ENCODE peak calls at places on chromosomes 4 and X, in five cellular contexts. Z is NCI-H460; A is GF-D8; Q is stimulated activated CD8-positive, alpha-beta memory T cell treated with anti-CD3 and anti-CD28 coated beads, Interleukin-7, amount 100 ng/mL, for 24 hours; P is Calu3. C is an unnamed sample.

GRCh38 chr4:128782076-128782715 is 27.3 kb upstream of the JADE1 start:
- DNase-seq in A (no peak), Q (peak; percentile 9), P (no peak), Z (peak; percentile 19), C (peak; percentile 9)

GRCh38 chr4:17336524-17336941 is 175.4 kb downstream of the QDPR start:
- DNase-seq in A (no peak), Z (no peak), Q (peak; percentile 35), P (peak; percentile 24), C (peak; percentile 82)

GRCh38 chr4:120973207-120973606 is 50.7 kb upstream of the PRDM5 start:
- DNase-seq in Z (no peak), A (no peak), P (no peak), Q (no peak), C (no peak)

GRCh38 chrX:107483976-107484726 is 34.7 kb downstream of the FRMPD3 start:
- DNase-seq in A (no peak), Q (no peak), P (no peak), Z (peak; percentile 6), C (no peak)

GRCh38 chr4:8289956-8290700 is 20.6 kb downstream of the HTRA3 start:
- DNase-seq in Z (no peak), P (no peak), A (no peak), Q (no peak), C (no peak)

GRCh38 chrX:151762802-151763201 is 28.3 kb downstream of the CNGA2 start:
- DNase-seq in Z (no peak), P (no peak), Q (no peak), A (no peak), C (no peak)

GRCh38 chr4:145153904-145154298 is 26.5 kb downstream of the OTUD4 start:
- DNase-seq in P (no peak), Q (no peak), A (no peak), Z (no peak), C (no peak)

GRCh38 chrX:74537011-74537390 is 77.4 kb downstream of the RLIM start:
- DNase-seq in A (no peak), Z (no peak), Q (no peak), P (no peak), C (no peak)

GRCh38 chr4:119506761-119507160 is 121.8 kb downstream of the PDE5A start:
- DNase-seq in Q (no peak), P (no peak), Z (no peak), A (no peak), C (no peak)

GRCh38 chr4:155973639-155974475 is 20.2 kb upstream of the CTSO start:
- DNase-seq in Q (no peak), P (no peak), A (no peak), Z (no peak), C (no peak)

GRCh38 chr4:139901516-139902327 is 236.1 kb downstream of the MGST2 start:
- DNase-seq in Z (peak; percentile 18), Q (no peak), P (no peak), A (no peak), C (no peak)

GRCh38 chrX:132209527-132209926 is 9.7 kb downstream of the RAP2C start:
- DNase-seq in Q (no peak), Z (no peak), A (peak; percentile 25), P (no peak), C (no peak)

GRCh38 chrX:52363247-52363883 is 5.5 kb upstream of the XAGE2 start:
- DNase-seq in Q (no peak), Z (no peak), P (peak; percentile 28), A (peak; percentile 2), C (peak; percentile 24)

GRCh38 chr4:86976801-86977485 is 42.1 kb downstream of the AFF1 start:
- DNase-seq in Q (no peak), A (no peak), Z (no peak), P (no peak), C (no peak)

GRCh38 chr4:33715996-33716395 is 2528.3 kb downstream of the ARAP2 start:
- DNase-seq in A (no peak), Z (no peak), Q (no peak), P (no peak), C (no peak)

GRCh38 chr4:168853770-168854169 is 156.3 kb downstream of the CBR4 start:
- DNase-seq in Z (no peak), A (no peak), Q (no peak), P (no peak), C (no peak)

GRCh38 chr4:161767116-161767515 is 396.7 kb downstream of the FSTL5 start:
- DNase-seq in Z (no peak), A (no peak), Q (no peak), P (no peak), C (no peak)

GRCh38 chrX:103879339-103879738 is 47.3 kb upstream of the RAB9B start:
- DNase-seq in A (no peak), P (no peak), Q (no peak), Z (no peak), C (no peak)

GRCh38 chr4:157048248-157048647 is 27.7 kb upstream of the GLRB start:
- DNase-seq in A (no peak), P (no peak), Q (no peak), Z (no peak), C (no peak)

GRCh38 chrX:21802054-21802660 is 37.3 kb upstream of the MBTPS2 start:
- DNase-seq in Z (no peak), A (no peak), Q (no peak), P (no peak), C (no peak)

GRCh38 chrX:54819201-54819600 is 11.7 kb downstream of the MAGED2 start:
- DNase-seq in P (no peak), Q (no peak), A (no peak), Z (no peak), C (no peak)

GRCh38 chr4:124753941-124754581 is 41.5 kb upstream of the ANKRD50 start:
- DNase-seq in P (no peak), Q (no peak), A (no peak), Z (no peak), C (no peak)

GRCh38 chrX:28988246-28988645 is 401.0 kb downstream of the IL1RAPL1 start:
- DNase-seq in A (no peak), Z (no peak), P (no peak), Q (no peak), C (no peak)

GRCh38 chr4:127632420-127633403 is at the start of gene INTU:
- DNase-seq in P (peak; percentile 86), A (no peak), Z (peak; percentile 89), Q (peak; percentile 4), C (no peak)

GRCh38 chr4:185286571-185286970 is 77.2 kb downstream of the SNX25 start:
- DNase-seq in A (no peak), P (no peak), Z (no peak), Q (no peak), C (no peak)

GRCh38 chr4:15515106-15515505 is 45.4 kb downstream of the CC2D2A start:
- DNase-seq in P (no peak), Q (no peak), A (no peak), Z (no peak), C (no peak)

GRCh38 chrX:1754077-1754476 is 139.2 kb downstream of the ASMT start:
- DNase-seq in Z (no peak), Q (no peak), P (no peak), A (no peak), C (no peak)

GRCh38 chr4:705278-706082 is at the start of gene PCGF3:
- DNase-seq in Q (peak; percentile 94), P (peak; percentile 97), A (peak; percentile 67), Z (peak; percentile 92), C (peak; percentile 84)

GRCh38 chr4:7967501-7968261 is 28.0 kb upstream of the AFAP1 start:
- DNase-seq in Q (no peak), A (no peak), Z (no peak), P (peak; percentile 39), C (no peak)

GRCh38 chr4:15971068-15971801 is 8.3 kb upstream of the FGFBP2 start:
- DNase-seq in P (no peak), A (no peak), Z (no peak), Q (no peak), C (no peak)

GRCh38 chr4:38188136-38188535 is 227.9 kb downstream of the PTTG2 start:
- DNase-seq in Q (no peak), A (no peak), Z (no peak), P (no peak), C (no peak)

GRCh38 chr4:17718471-17718870 is 63.0 kb downstream of the FAM184B start:
- DNase-seq in P (no peak), Q (no peak), Z (no peak), A (no peak), C (no peak)

GRCh38 chrX:39377773-39378172 is 576.5 kb downstream of the MID1IP1 start:
- DNase-seq in Q (no peak), Z (no peak), A (no peak), P (no peak), C (no peak)

GRCh38 chr4:145299380-145300076 is 119.1 kb upstream of the OTUD4 start:
- DNase-seq in P (no peak), A (no peak), Z (no peak), Q (peak; percentile 57), C (peak; percentile 87)

GRCh38 chrX:110066488-110067225 is 63.7 kb downstream of the TMEM164 start:
- DNase-seq in Q (no peak), P (no peak), Z (no peak), A (no peak), C (no peak)

GRCh38 chr4:22021116-22021515 is 72.5 kb upstream of the KCNIP4 start:
- DNase-seq in A (no peak), Z (no peak), P (no peak), Q (no peak), C (no peak)

GRCh38 chr4:22987861-22988260 is 295.1 kb downstream of the GBA3 start:
- DNase-seq in Z (peak; percentile 34), P (no peak), A (no peak), Q (no peak), C (no peak)

GRCh38 chr4:163180087-163180486 is 13.4 kb upstream of the NAF1 start:
- DNase-seq in A (no peak), P (no peak), Z (no peak), Q (no peak), C (no peak)

GRCh38 chrX:77431227-77431626 is 16.0 kb upstream of the FGF16 start:
- DNase-seq in Z (no peak), A (peak; percentile 71), Q (no peak), P (no peak), C (peak; percentile 43)